ENCODE peak calls at places on chromosome 19, in five cellular contexts. X is right lobe of liver, U is PC-3, G is lower lobe of right lung, O is heart left ventricle. K is an unnamed sample.

GRCh38 chr19:18590273-18591272 is 2.0 kb downstream of the REX1BD start:
- DNase-seq in X (no peak), U (no peak), G (no peak), O (no peak), K (peak; percentile 67)

GRCh38 chr19:15629003-15629880 is 11.5 kb upstream of the CYP4F3 start:
- DNase-seq in X (peak; percentile 86), U (peak; percentile 80), G (peak; percentile 87), O (peak; percentile 89), K (peak; percentile 83)

GRCh38 chr19:35318679-35319448 is 10.1 kb upstream of the CD22 start:
- DNase-seq in X (no peak), U (peak; percentile 93), G (peak; percentile 83), O (peak; percentile 81), K (peak; percentile 79)

GRCh38 chr19:12757544-12758274 is 6.1 kb downstream of the BEST2 start:
- DNase-seq in X (peak; percentile 82), U (peak; percentile 90), G (peak; percentile 81), O (peak; percentile 85), K (peak; percentile 91)

GRCh38 chr19:37655689-37656491 is 625 bp upstream of the ZFP30 start:
- DNase-seq in X (peak; percentile 90), U (peak; percentile 61), G (peak; percentile 90), O (peak; percentile 92), K (peak; percentile 94)

GRCh38 chr19:17846146-17846545 is 1.6 kb downstream of the JAK3 start:
- DNase-seq in X (no peak), U (no peak), G (no peak), O (no peak), K (no peak)

GRCh38 chr19:6062274-6062673 is 48.0 kb downstream of the RFX2 start:
- DNase-seq in X (peak; percentile 57), U (no peak), G (peak; percentile 80), O (no peak), K (peak; percentile 78)

GRCh38 chr19:34041922-34042521 is 130.3 kb upstream of the LSM14A start:
- DNase-seq in X (peak; percentile 73), U (peak; percentile 68), G (peak; percentile 85), O (peak; percentile 80), K (peak; percentile 73)

GRCh38 chr19:30163663-30164062 is 208.5 kb upstream of the ZNF536 start:
- DNase-seq in X (no peak), U (no peak), G (no peak), O (no peak), K (no peak)

GRCh38 chr19:50580970-50581636 is 12.9 kb upstream of the LRRC4B start:
- DNase-seq in X (no peak), U (no peak), G (no peak), O (no peak), K (no peak)

GRCh38 chr19:1450735-1451669 is 1.1 kb downstream of the APC2 start:
- DNase-seq in X (no peak), U (no peak), G (no peak), O (no peak), K (no peak)

GRCh38 chr19:12943437-12944044 is 2.1 kb upstream of the RAD23A start:
- DNase-seq in X (no peak), U (no peak), G (no peak), O (no peak), K (no peak)

GRCh38 chr19:31352782-31353651 is 3.8 kb upstream of the TSHZ3 start:
- DNase-seq in X (no peak), U (no peak), G (no peak), O (no peak), K (no peak)

GRCh38 chr19:15112385-15112784 is 5.2 kb downstream of the SYDE1 start:
- DNase-seq in X (no peak), U (peak; percentile 45), G (no peak), O (no peak), K (peak; percentile 46)

GRCh38 chr19:8241646-8242045 is 32.5 kb downstream of the CERS4 start:
- DNase-seq in X (no peak), U (no peak), G (no peak), O (no peak), K (no peak)

GRCh38 chr19:29587518-29587986 is 18.5 kb upstream of the POP4 start:
- DNase-seq in X (no peak), U (peak; percentile 58), G (no peak), O (no peak), K (no peak)

GRCh38 chr19:34173145-34173956 is 1.0 kb downstream of the LSM14A start:
- DNase-seq in X (peak; percentile 74), U (peak; percentile 61), G (peak; percentile 49), O (no peak), K (peak; percentile 55)

GRCh38 chr19:17951151-17952040 is 15.5 kb upstream of the KCNN1 start:
- DNase-seq in X (no peak), U (no peak), G (no peak), O (no peak), K (no peak)

GRCh38 chr19:16894080-16894479 is 5.3 kb downstream of the F2RL3 start:
- DNase-seq in X (no peak), U (no peak), G (no peak), O (peak; percentile 27), K (no peak)

GRCh38 chr19:32404213-32404938 is 1.2 kb upstream of the DPY19L3 start:
- DNase-seq in X (no peak), U (no peak), G (no peak), O (no peak), K (no peak)

GRCh38 chr19:42253245-42254082 is 1.5 kb downstream of the ERF start:
- DNase-seq in X (peak; percentile 77), U (peak; percentile 15), G (peak; percentile 77), O (peak; percentile 79), K (peak; percentile 76)

GRCh38 chr19:6580313-6580712 is 10.6 kb downstream of the CD70 start:
- DNase-seq in X (no peak), U (peak; percentile 91), G (no peak), O (no peak), K (no peak)

GRCh38 chr19:34482380-34483250 is 1.1 kb downstream of the WTIP start:
- DNase-seq in X (peak; percentile 62), U (no peak), G (no peak), O (no peak), K (no peak)

GRCh38 chr19:33661336-33661735 is 39.6 kb downstream of the CHST8 start:
- DNase-seq in X (no peak), U (no peak), G (no peak), O (no peak), K (peak; percentile 34)

GRCh38 chr19:6765738-6766356 is 1.4 kb downstream of the SH2D3A start:
- DNase-seq in X (peak; percentile 69), U (peak; percentile 99), G (peak; percentile 95), O (no peak), K (no peak)

GRCh38 chr19:30880151-30880550 is 469.1 kb downstream of the TSHZ3 start:
- DNase-seq in X (no peak), U (no peak), G (no peak), O (no peak), K (no peak)

GRCh38 chr19:6738726-6739389 is 622 bp upstream of the TRIP10 start:
- DNase-seq in X (peak; percentile 74), U (no peak), G (peak; percentile 70), O (peak; percentile 82), K (no peak)

DNA sequence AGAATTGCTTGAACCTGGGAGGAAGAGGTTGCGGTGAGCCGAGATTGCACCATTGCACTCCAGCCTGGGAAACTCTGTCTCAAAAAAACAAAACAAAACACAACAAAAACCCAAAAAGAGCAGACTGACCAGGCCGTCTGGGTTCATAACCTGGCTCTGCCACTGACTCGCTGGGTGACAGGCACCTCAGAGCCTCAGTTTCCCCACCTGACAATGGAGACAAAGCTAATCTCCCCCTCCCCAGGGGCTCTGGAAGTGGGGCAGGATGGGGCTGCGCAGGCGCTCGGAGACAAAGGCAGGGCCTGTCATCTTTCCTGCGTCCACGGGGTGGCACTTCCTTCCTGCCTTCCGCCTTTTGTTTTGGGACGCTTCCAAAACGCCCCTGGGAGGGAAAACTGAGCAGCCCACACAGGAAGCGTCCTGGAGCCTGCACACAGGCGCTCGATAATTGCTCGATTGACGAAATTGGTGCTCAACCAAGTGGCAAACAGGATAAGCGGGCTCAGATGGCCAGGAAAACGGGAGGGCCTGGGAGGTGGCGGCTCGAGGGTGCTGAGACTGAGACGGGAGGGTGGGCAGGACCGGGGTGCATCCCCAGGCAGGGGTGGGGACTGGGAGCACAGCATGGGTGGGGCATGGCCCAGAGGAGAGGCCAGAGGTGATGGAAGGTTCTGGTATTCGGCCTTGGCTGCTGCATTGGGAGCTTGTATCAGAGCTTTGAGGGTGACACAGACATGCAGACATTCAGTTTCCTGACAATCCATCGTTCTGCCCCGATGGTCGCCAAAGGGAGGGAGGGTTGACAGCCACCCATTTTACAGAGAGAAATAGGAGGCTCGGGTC is 17.8 kb downstream of the SPC24 start:
- DNase-seq in X (peak; percentile 85), U (peak; percentile 99), G (peak; percentile 80), O (peak; percentile 89), K (peak; percentile 88)
- H3K27ac ChIP-seq in X (peak overlapping the region; percentile 68), U (peak overlapping the region; percentile 90), G (peak overlapping the region; percentile 77), O (peak overlapping the region; percentile 85), K (peak overlapping the region; percentile 34)

GRCh38 chr19:40282920-40283319 is 2.2 kb downstream of the AKT2 start:
- DNase-seq in X (no peak), U (no peak), G (no peak), O (no peak), K (no peak)
- H3K4me1 ChIP-seq in X (no peaks in the 10 kb centered on the region), U (peaks cover 5% of the 10 kb centered on the region), G (peaks cover 69% of the 10 kb centered on the region), O (peaks cover 75% of the 10 kb centered on the region), K (no peaks in the 10 kb centered on the region)

DNA sequence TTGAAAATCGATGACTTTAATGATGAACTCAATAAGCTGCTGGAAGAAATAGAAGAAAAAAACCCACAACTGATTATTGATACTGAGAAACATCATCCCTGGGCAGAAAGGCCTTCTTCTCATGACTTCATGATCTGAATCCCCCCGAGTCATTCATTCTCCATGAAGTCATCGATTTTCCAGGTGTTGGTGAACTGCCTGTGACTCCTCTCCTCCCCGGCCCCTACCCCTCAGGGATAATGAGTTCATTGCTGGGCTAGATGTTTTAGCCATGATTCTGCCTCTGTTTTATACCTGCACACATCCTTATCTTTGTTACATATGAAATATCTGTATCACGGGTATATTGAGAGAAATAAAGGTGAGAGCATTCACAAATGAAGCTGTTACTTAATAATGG is 34.6 kb downstream of the NLRP2 start:
- DNase-seq in X (no peak), U (no peak), G (no peak), O (no peak), K (no peak)
- H3K27ac ChIP-seq in X (no peak overlapping the region), U (no peak overlapping the region), G (no peak overlapping the region), O (no peak overlapping the region), K (no peak overlapping the region)

DNA sequence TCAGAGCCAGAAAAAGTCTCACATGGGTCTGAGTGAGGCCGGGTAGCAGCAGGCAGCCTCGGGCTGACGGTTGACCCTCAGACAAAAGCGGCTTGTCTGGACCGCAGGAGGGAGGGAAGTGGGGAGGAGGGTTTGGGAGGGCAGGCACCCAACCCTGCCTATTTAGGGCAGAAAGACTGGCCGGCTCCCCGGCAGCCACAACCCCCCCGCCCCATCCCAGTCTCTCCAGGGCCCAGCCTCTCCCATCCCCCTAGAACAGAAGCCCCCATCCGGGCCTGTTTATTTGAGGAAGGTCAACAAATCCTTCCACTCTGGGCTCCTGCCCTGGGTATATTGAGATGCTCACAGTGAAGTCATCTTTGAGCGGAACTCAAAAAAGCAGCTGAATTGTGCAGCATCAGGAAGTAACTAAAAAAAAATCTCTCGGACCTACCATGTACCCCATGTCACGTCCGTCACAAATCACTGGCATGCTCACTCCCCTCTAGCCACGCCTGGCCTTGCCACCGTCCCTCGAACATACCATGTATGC is 6.3 kb downstream of the DACT3 start:
- DNase-seq in X (no peak), U (no peak), G (no peak), O (no peak), K (peak; percentile 85)
- H3K4me1 ChIP-seq in X (no peaks in the 10 kb centered on the region), U (no peaks in the 10 kb centered on the region), G (peaks cover 5% of the 10 kb centered on the region), O (peaks cover 5% of the 10 kb centered on the region), K (peaks cover 3% of the 10 kb centered on the region)

GRCh38 chr19:47047272-47047930 is 1.0 kb downstream of the TMEM160 start:
- DNase-seq in X (no peak), U (no peak), G (no peak), O (no peak), K (no peak)
- H3K27ac ChIP-seq in X (no peak overlapping the region), U (no peak overlapping the region), G (no peak overlapping the region), O (no peak overlapping the region), K (no peak overlapping the region)